ENCODE peak calls at places on chromosomes 2 and 18, in four cellular contexts. S is PC-9, G is mammary epithelial cell, Q is ovary. O is an unnamed sample. For H3K36me3 and H3K4me1, the result is how much of the 10 kb centered on the place peaks cover.

GRCh38 chr2:182980115-182980514 is 58.1 kb downstream of the NCKAP1 start:
- DNase-seq in G (peak), S (no peak), Q (no peak), O (no peak)

GRCh38 chr18:4843771-4844170 is 353.3 kb downstream of the AKAIN1 start:
- DNase-seq in G (no peak), Q (no peak), S (no peak), O (no peak)

GRCh38 chr2:224126001-224126400 is 86.9 kb upstream of the SERPINE2 start:
- DNase-seq in Q (no peak), S (no peak), G (no peak), O (peak)

GRCh38 chr2:181004647-181005325 is 24.4 kb downstream of the UBE2E3 start:
- DNase-seq in G (no peak), S (no peak), Q (no peak), O (no peak)

GRCh38 chr2:223590964-223591363 is 11.2 kb downstream of the SCG2 start:
- DNase-seq in S (no peak), Q (no peak), G (peak), O (no peak)

GRCh38 chr2:177731384-177731783 is 338.8 kb downstream of the AGPS start:
- DNase-seq in S (no peak), G (no peak), Q (no peak), O (no peak)

GRCh38 chr18:57437433-57437781 is 2.2 kb downstream of the ONECUT2 start:
- DNase-seq in S (no peak), G (no peak), Q (no peak), O (no peak)

GRCh38 chr2:173290046-173290445 is 64.6 kb upstream of the CDCA7 start:
- DNase-seq in Q (no peak), G (no peak), S (no peak), O (no peak)

GRCh38 chr18:8177330-8178016 is 431.8 kb upstream of the RAB12 start:
- DNase-seq in S (no peak), Q (no peak), G (peak), O (no peak)

GRCh38 chr2:45607701-45608100 is 3.4 kb downstream of the SRBD1 start:
- DNase-seq in G (no peak), S (no peak), Q (no peak), O (no peak)

GRCh38 chr2:953975-954686 is 3.5 kb downstream of the SNTG2 start:
- DNase-seq in Q (no peak), G (no peak), S (no peak), O (no peak)

GRCh38 chr2:213476641-213477040 is 192.4 kb downstream of the SPAG16 start:
- DNase-seq in G (peak), Q (no peak), S (no peak), O (no peak)

DNA sequence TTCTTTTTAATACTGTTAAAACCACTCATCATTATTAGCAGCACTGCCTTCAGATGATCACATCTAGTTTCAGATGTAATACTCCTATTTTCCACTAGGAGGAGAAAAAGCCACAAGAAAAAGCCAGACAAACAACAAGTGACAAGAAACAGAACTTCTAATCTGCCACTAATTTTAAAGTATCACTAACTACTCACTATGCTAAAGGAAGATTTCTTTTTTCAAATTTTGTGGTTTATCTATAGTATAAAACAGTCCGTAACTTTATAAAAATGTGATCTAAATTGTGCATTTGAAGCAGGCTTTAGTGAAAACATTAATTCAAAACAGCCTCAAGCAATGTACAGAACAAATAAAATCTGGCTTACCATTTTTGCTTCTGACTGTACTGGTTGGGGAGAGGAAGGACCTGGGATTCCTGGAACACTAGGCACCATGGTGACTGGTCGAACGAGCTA is 56.8 kb downstream of the ATF2 start:
- DNase-seq in G (peak), S (no peak), Q (no peak), O (no peak)
- H3K36me3 ChIP-seq in G (under half), S (under half), Q (under half), O (under half)

GRCh38 chr18:59846814-59847490 is 52.8 kb upstream of the PMAIP1 start:
- DNase-seq in Q (no peak), S (peak), G (peak), O (no peak)
- H3K4me1 ChIP-seq in Q (under half), S (under half), G (under half), O (under half)

GRCh38 chr2:74436804-74437695 is 4.7 kb downstream of the RTKN start:
- DNase-seq in S (no peak), G (no peak), Q (no peak), O (no peak)
- H3K4me3 ChIP-seq in S (no peak), G (no peak), Q (no peak), O (no peak)

DNA sequence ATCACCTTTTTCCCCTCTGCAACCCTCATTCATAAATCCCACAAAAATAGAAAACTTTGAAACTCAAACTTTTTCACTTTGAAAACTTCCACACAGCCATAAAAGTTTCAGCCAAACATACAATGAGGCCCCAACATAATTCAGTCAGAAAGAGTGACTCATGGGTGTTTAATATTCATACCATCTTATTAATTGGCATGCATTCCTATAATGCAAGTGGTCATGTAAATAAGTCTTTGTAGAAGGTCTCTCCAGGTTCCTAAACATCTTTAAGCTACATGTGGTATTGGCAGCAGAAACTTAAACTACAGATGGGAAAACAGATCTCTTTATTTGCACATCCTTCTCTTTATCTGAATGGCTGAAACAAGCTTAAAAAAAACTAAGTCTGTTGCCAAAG is 70.1 kb upstream of the LYPD1 start:
- DNase-seq in S (no peak), G (no peak), Q (no peak), O (no peak)
- H3K36me3 ChIP-seq in S (under half), G (under half), Q (under half), O (under half)

DNA sequence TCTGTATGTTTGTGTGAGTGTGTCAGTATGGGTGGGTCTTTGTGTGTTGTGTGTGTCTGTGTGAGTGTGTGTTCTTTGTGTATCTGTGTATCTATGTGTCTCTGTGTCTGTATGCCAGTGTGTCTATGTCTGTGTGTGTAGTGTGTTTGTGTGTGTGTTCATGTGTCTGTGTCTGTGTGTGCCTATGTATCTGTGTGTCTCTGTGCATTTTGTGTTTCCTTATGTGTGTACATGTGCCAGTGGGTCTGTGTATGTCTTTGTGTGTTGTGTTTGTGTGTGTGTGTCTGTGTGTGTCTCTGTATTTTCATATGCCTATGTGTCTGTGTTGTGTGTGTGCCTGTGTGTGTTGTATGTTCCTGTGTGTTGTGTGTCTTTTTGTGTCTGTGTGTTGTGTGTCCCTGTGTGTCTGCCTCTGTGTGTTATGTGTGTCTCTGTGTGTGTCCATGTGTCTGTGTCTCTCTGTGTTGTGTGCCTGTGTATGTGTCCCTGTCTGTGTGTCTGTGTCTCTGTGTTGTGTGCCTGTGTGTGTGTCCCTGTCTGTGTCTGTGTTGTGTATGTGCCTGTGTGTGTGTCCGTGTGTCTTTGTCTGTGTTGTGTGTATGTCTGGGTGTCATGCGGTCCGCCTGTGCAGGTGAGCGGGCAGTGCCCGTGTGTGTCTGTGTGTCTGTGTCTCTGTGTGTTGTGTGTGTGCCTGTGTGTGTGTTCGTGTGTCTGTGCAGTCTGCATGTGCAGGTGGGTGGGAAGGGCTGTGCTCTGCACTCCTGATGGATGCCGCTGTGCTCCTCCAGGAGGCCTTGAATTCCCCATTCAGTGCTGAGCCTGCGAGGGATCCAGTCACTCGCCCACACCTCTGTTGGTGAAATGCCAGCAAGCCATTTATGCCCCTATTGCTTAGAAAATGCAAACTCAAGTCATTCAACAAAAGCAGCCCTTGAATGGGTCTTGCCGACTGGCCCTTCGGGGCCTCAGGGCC is 37.4 kb downstream of the KLHL29 start:
- DNase-seq in Q (no peak), S (no peak), G (no peak), O (no peak)
- H3K4me1 ChIP-seq in Q (under half), S (under half), G (under half), O (under half)

DNA sequence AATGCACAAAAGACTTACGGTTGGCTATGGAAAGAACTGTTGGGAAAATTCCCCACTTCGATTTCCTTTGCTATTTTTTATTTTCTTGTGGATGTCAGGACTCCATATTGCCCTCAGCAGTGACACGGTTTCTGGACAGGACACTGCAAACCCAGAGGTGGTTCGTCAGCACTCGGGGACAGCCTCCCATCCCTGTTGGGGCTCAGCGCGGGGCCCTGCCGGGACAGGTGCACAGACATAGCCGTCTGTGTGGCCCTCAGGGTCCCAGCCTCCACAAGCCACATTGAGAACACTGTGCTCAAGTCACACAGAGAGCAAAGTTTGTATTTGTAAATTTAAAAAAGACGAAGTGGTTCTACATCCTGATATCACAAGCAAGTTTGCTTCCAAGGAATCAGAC is 38.7 kb downstream of the MYT1L start:
- DNase-seq in Q (no peak), S (no peak), G (no peak), O (no peak)
- H3K4me3 ChIP-seq in Q (no peak), S (no peak), G (no peak), O (no peak)

GRCh38 chr2:238435752-238436096 is 9.0 kb downstream of the ASB1 start:
- DNase-seq in Q (no peak), G (no peak), S (no peak), O (no peak)

GRCh38 chr2:238434846-238435751 is 8.4 kb downstream of the ASB1 start:
- DNase-seq in S (no peak), Q (no peak), G (peak), O (no peak)

GRCh38 chr2:238431431-238431830 is 4.7 kb downstream of the ASB1 start:
- DNase-seq in G (no peak), Q (no peak), S (no peak), O (no peak)

GRCh38 chr2:238433300-238433915 is 6.7 kb downstream of the ASB1 start:
- DNase-seq in Q (no peak), G (no peak), S (no peak), O (no peak)

GRCh38 chr2:238433941-238434845 is 7.5 kb downstream of the ASB1 start:
- DNase-seq in S (no peak), Q (no peak), G (peak), O (no peak)
- H3K36me3 ChIP-seq in S (under half), Q (under half), G (under half), O (under half)